ENCODE peak calls at places on chromosomes 11 and 22, in five cellular contexts. Z is H54, Q is EL, S is anterior cingulate cortex, F is right atrium auricular region. L is an unnamed sample.

GRCh38 chr22:44049369-44050231 is 25.5 kb downstream of the PARVB start:
- DNase-seq in Z (no peak), Q (no peak), S (no peak), F (no peak), L (no peak)

GRCh38 chr11:106706355-106706754 is 311.9 kb downstream of the GUCY1A2 start:
- DNase-seq in Z (peak; percentile 18), Q (peak; percentile 52), S (no peak), F (no peak), L (no peak)

GRCh38 chr11:107859459-107860239 is 1.1 kb upstream of the SLC35F2 start:
- DNase-seq in Z (peak; percentile 35), Q (peak; percentile 35), S (no peak), F (no peak), L (no peak)

GRCh38 chr22:30290318-30290678 is 993 bp upstream of the CASTOR1 start:
- DNase-seq in Z (no peak), Q (no peak), S (no peak), F (no peak), L (no peak)

GRCh38 chr22:44786136-44786535 is 33.8 kb downstream of the ARHGAP8 start:
- DNase-seq in Z (no peak), Q (no peak), S (no peak), F (no peak), L (no peak)

GRCh38 chr22:17436382-17436951 is 67.2 kb downstream of the CECR2 start:
- DNase-seq in Z (no peak), Q (no peak), S (no peak), F (no peak), L (no peak)

GRCh38 chr22:22074634-22075381 is 92.2 kb upstream of the TOP3B start:
- DNase-seq in Z (no peak), Q (peak; percentile 8), S (no peak), F (peak; percentile 54), L (no peak)

GRCh38 chr11:5174934-5175333 is 20.4 kb upstream of the OR52A1 start:
- DNase-seq in Z (no peak), Q (no peak), S (no peak), F (no peak), L (no peak)

GRCh38 chr11:46668480-46669085 is 31.8 kb downstream of the ARHGAP1 start:
- DNase-seq in Z (no peak), Q (no peak), S (no peak), F (no peak), L (no peak)

GRCh38 chr11:46367244-46367915 is 14.1 kb upstream of the MDK start:
- DNase-seq in Z (no peak), Q (peak; percentile 49), S (peak; percentile 30), F (no peak), L (peak; percentile 70)

GRCh38 chr11:60994450-60995135 is 23.1 kb downstream of the CD6 start:
- DNase-seq in Z (no peak), Q (no peak), S (no peak), F (no peak), L (no peak)

GRCh38 chr11:61913699-61914395 is 3.5 kb downstream of the RAB3IL1 start:
- DNase-seq in Z (no peak), Q (no peak), S (no peak), F (no peak), L (no peak)

GRCh38 chr11:19536131-19536530 is 176.5 kb upstream of the NAV2 start:
- DNase-seq in Z (no peak), Q (no peak), S (no peak), F (no peak), L (no peak)

GRCh38 chr11:76105637-76106036 is 100.7 kb downstream of the WNT11 start:
- DNase-seq in Z (no peak), Q (no peak), S (no peak), F (no peak), L (no peak)

GRCh38 chr11:63583288-63583687 is 20.1 kb upstream of the PLAAT2 start:
- DNase-seq in Z (no peak), Q (no peak), S (no peak), F (no peak), L (no peak)

GRCh38 chr11:91305402-91305801 is 919.2 kb upstream of the FAT3 start:
- DNase-seq in Z (no peak), Q (no peak), S (no peak), F (no peak), L (no peak)

GRCh38 chr11:100740440-100740839 is 53.4 kb downstream of the ARHGAP42 start:
- DNase-seq in Z (no peak), Q (peak; percentile 47), S (no peak), F (no peak), L (no peak)

GRCh38 chr11:101723371-101723770 is 139.6 kb upstream of the TRPC6 start:
- DNase-seq in Z (no peak), Q (no peak), S (no peak), F (no peak), L (no peak)

GRCh38 chr11:68033708-68034045 is 3.2 kb downstream of the NDUFS8 start:
- DNase-seq in Z (no peak), Q (no peak), S (no peak), F (peak; percentile 76), L (no peak)

GRCh38 chr22:29801153-29801552 is 34.0 kb downstream of the UQCR10 start:
- DNase-seq in Z (no peak), Q (no peak), S (no peak), F (no peak), L (no peak)

GRCh38 chr11:28739489-28740280 is 631.5 kb downstream of the METTL15 start:
- DNase-seq in Z (no peak), Q (no peak), S (no peak), F (no peak), L (no peak)

GRCh38 chr22:31089101-31090100 is 8.3 kb downstream of the SMTN start:
- DNase-seq in Z (no peak), Q (peak; percentile 36), S (peak; percentile 17), F (no peak), L (peak; percentile 39)

GRCh38 chr11:65640483-65641207 is 2.7 kb downstream of the SIPA1 start:
- DNase-seq in Z (no peak), Q (no peak), S (no peak), F (no peak), L (peak; percentile 73)

GRCh38 chr11:96397863-96398262 is 8.1 kb downstream of the JRKL start:
- DNase-seq in Z (no peak), Q (no peak), S (no peak), F (no peak), L (no peak)

GRCh38 chr11:17498058-17498457 is 21.4 kb upstream of the ABCC8 start:
- DNase-seq in Z (no peak), Q (no peak), S (no peak), F (no peak), L (no peak)